ENCODE peak calls at places on chromosomes 3 and 15, in four cellular contexts. O, G, K and I are unnamed samples.

GRCh38 chr3:66489115-66489514 is 11.7 kb downstream of the LRIG1 start:
- ATAC-seq in G (no peak), O (no peak), K (no peak), I (no peak)

GRCh38 chr3:124652009-124652408 is 78.2 kb upstream of the UMPS start:
- ATAC-seq in K (no peak), G (no peak), O (no peak), I (no peak)

GRCh38 chr15:46946953-46947352 is 770.4 kb upstream of the SEMA6D start:
- ATAC-seq in O (no peak), K (no peak), G (no peak), I (no peak)

GRCh38 chr3:103785537-103785936 is 1350.7 kb downstream of the ZPLD1 start:
- ATAC-seq in K (no peak), G (no peak), O (no peak), I (no peak)

GRCh38 chr3:62696011-62696410 is 179.2 kb downstream of the CADPS start:
- ATAC-seq in O (no peak), G (no peak), K (no peak), I (no peak)

GRCh38 chr3:40770046-40770445 is 245.3 kb downstream of the ZNF621 start:
- ATAC-seq in K (no peak), O (no peak), G (no peak), I (peak; percentile 14)

GRCh38 chr3:64645236-64645635 is 42.6 kb downstream of the ADAMTS9 start:
- ATAC-seq in K (no peak), O (no peak), G (no peak), I (peak; percentile 55)

GRCh38 chr15:66167854-66168253 is 85.7 kb downstream of the MEGF11 start:
- ATAC-seq in G (no peak), K (peak; percentile 61), O (no peak), I (no peak)

GRCh38 chr15:68640791-68641331 is 62.1 kb downstream of the CORO2B start:
- ATAC-seq in G (no peak), K (no peak), O (no peak), I (peak; percentile 11)

GRCh38 chr15:35986072-35986666 is 440.2 kb upstream of the DPH6 start:
- ATAC-seq in G (peak; percentile 36), K (no peak), O (no peak), I (peak; percentile 41)

GRCh38 chr15:63530762-63531299 is 26.4 kb downstream of the USP3 start:
- ATAC-seq in O (no peak), K (no peak), G (peak; percentile 16), I (no peak)

GRCh38 chr3:163058190-163058854 is 1561.7 kb downstream of the OTOL1 start:
- ATAC-seq in G (peak; percentile 62), K (no peak), O (no peak), I (no peak)

GRCh38 chr3:40680685-40681657 is 156.2 kb downstream of the ZNF621 start:
- ATAC-seq in G (peak; percentile 35), O (no peak), K (no peak), I (no peak)

GRCh38 chr3:193348686-193349085 is 29.9 kb downstream of the ATP13A5 start:
- ATAC-seq in G (no peak), O (no peak), K (no peak), I (no peak)

GRCh38 chr3:117885046-117885445 is 1149.6 kb downstream of the IGSF11 start:
- ATAC-seq in O (no peak), G (peak; percentile 60), K (no peak), I (no peak)

GRCh38 chr3:111684640-111685039 is 89.5 kb upstream of the ZBED2 start:
- ATAC-seq in G (no peak), O (no peak), K (no peak), I (no peak)

GRCh38 chr3:191328383-191328962 is 721 bp upstream of the CCDC50 start:
- ATAC-seq in G (peak; percentile 5), O (no peak), K (peak; percentile 29), I (peak; percentile 11)

GRCh38 chr3:4401441-4401840 is 65.6 kb downstream of the SUMF1 start:
- ATAC-seq in O (no peak), G (no peak), K (no peak), I (no peak)

GRCh38 chr3:15973930-15974329 is 176.2 kb upstream of the ANKRD28 start:
- ATAC-seq in O (no peak), G (peak; percentile 35), K (no peak), I (no peak)

GRCh38 chr15:61393949-61394348 is 164.8 kb upstream of the RORA start:
- ATAC-seq in G (peak; percentile 61), O (no peak), K (no peak), I (peak; percentile 58)

GRCh38 chr15:68526269-68526668 is 52.5 kb upstream of the CORO2B start:
- ATAC-seq in K (no peak), G (peak; percentile 56), O (no peak), I (no peak)

GRCh38 chr15:94348084-94348483 is 116.7 kb downstream of the MCTP2 start:
- ATAC-seq in G (no peak), O (peak; percentile 68), K (no peak), I (no peak)

GRCh38 chr3:13379191-13379830 is 40.8 kb downstream of the NUP210 start:
- ATAC-seq in K (no peak), G (peak; percentile 42), O (no peak), I (peak; percentile 76)

GRCh38 chr15:95799286-95800187 is 531.0 kb upstream of the NR2F2 start:
- ATAC-seq in K (no peak), O (peak; percentile 97), G (no peak), I (no peak)

GRCh38 chr3:134883697-134884385 is 88.8 kb downstream of the EPHB1 start:
- ATAC-seq in O (no peak), K (no peak), G (no peak), I (peak; percentile 62)

GRCh38 chr3:94303897-94304296 is 241.0 kb downstream of the NSUN3 start:
- ATAC-seq in K (no peak), O (peak; percentile 47), G (no peak), I (no peak)

GRCh38 chr15:50953302-50953701 is 44.8 kb downstream of the AP4E1 start:
- ATAC-seq in O (no peak), G (no peak), K (peak; percentile 28), I (no peak)

GRCh38 chr3:85142626-85143025 is 183.8 kb downstream of the CADM2 start:
- ATAC-seq in K (no peak), G (no peak), O (no peak), I (no peak)

GRCh38 chr3:175258763-175259162 is 399.6 kb downstream of the NAALADL2 start:
- ATAC-seq in O (no peak), G (no peak), K (no peak), I (no peak)
- TF ChIP-seq POLR2A in O (no peak), G (no peak), K (no peak), I (no peak)

DNA sequence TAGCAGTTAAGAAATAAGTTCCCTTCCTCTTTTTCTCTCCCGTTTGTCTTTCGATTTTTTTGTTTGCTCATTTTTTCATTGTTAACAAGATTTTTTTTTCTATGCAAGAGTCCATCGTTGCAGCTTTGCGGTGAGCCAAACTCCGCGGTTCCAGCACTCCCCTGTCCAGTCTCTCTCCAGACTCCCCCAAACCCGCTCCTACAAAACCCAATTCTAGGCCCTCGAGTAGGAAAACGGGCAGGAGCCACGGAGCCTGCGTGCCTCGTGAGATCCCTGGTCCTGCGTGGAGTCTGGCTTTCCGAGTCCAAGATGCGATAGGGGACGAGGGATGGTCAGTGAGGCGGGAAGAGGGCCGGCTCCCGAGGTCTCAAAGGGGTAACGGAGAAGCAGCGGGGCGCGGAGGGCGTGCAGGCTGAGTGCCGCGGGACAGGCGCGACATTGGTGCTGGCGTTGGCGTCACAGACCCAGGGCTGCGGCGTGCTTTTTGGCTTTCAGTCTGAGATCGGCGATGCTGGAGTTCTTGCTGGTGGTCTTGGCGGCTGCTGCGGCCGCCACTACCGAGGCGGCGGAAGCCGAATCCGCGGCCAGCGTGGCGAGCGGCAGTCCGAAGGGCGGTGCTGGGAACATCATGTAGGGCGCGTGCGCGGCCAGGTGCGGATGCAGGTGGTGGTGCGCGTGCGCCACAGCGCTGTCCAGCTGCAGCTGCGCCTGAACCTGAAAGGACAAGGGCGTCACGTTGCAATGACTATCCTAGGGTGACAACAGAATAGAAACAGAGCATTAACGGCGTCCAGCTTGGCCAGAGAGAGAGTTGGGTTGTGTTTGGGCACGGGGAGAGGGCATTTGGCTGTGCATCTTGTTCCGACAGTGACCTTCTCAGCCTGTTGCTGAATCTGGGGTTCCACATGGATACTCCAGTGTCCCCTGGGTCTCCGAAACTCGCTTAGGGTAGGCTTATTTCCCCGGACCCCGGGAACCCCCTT is 8.4 kb downstream of the SHOX2 start:
- ATAC-seq in K (no peak), O (peak; percentile 97), G (peak; percentile 77), I (no peak)
- TF ChIP-seq POLR2A in K (no peak), O (peak; percentile 93), G (no peak), I (no peak)

DNA sequence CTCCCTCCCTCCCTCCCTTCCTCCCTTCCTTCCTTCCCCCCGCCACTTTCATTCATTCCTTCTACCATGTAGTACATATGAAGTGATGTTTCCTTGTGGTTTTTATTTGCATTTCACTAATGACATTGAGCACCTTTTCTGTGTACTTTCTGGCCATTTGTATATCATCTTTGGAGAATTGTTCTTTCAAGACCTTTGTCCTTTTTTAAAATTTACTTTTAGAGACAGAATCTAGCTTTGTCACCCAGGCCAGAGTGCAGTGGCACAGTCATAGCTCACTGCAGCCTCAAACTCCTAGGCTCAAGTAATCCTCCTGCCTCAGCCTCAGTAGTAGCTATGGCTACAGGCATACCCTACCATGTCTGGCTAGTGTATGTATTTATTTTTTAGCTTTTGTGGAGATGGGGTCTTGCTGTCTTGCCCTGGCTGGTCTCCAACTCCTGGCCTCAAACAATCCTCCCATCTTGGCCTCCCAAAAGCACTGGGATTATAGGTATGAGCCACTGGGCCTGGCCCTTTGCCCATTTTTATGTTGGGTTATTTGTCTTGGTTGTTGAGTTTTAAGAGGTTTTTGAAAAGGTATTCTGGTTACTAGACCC is 42.0 kb upstream of the CTDSPL2 start:
- ATAC-seq in G (no peak), K (no peak), O (no peak), I (no peak)
- TF ChIP-seq POLR2A in G (no peak), K (no peak), O (no peak), I (no peak)

GRCh38 chr3:8444883-8445282 is 56.7 kb upstream of the LMCD1 start:
- ATAC-seq in O (no peak), G (no peak), K (no peak), I (no peak)

GRCh38 chr3:8441969-8442559 is 59.6 kb upstream of the LMCD1 start:
- ATAC-seq in O (peak; percentile 25), K (peak; percentile 78), G (peak; percentile 68), I (peak; percentile 51)

GRCh38 chr3:8442993-8443670 is 58.5 kb upstream of the LMCD1 start:
- ATAC-seq in O (no peak), G (no peak), K (no peak), I (no peak)

GRCh38 chr3:8445861-8446260 is 55.8 kb upstream of the LMCD1 start:
- ATAC-seq in G (no peak), O (no peak), K (no peak), I (no peak)

DNA sequence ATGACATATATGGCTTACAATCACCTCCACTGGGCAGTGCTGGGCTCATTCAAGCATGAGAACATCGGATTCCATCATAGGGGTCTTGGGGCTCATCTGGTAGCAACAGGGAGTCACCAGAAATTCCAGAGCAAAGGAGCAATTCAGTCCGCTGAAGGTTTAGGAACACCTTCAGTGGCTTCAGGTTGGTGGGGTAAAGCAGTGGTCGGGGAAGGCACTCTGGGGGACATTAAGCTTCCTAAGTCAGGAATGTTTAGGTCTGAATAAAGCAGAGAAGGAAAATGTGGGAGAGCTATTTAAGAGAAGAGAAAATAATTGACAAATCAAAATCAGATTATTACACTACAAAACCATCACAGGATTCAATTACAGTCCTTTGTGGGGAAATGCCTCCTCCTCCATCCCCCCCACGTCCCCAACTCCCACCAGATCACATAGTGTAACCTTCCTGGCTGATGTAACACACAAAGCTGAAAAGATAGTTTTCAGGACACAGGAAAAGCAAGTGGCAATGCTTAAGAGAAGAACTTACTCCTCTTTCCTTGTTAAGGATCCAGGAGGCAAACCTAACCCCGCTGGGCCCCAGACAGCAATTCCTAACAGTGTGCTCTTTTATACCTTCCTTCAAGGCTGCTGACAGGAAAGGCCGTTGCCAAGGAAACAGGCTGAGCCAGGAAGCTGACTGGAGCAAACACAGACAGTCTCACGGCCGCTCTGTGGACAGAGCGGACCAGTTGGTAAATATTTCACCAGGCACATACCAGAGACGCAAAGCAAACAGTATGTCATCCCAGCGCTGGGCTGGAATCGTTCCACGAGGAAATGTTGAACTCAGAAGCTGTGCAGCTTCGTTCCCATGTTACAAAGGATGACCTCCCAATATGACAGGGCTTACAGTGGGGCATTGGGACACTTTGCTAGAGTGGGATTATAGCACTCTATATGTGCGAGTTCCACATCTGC is 57.5 kb upstream of the LMCD1 start:
- ATAC-seq in K (peak; percentile 55), O (peak; percentile 96), G (peak; percentile 96), I (peak; percentile 91)
- TF ChIP-seq POLR2A in K (no peak), O (peak; percentile 65), G (no peak), I (no peak)